ENCODE peak calls at places on chromosomes 2 and 18, in five cellular contexts. Q is HepG2, V is adrenal gland, C is heart left ventricle, G is A549. E is an unnamed sample.

GRCh38 chr2:120473522-120474271 is 127.8 kb downstream of the INHBB start:
- DNase-seq in Q (peak; percentile 61), V (no peak), C (no peak), G (no peak), E (no peak)

GRCh38 chr18:13223341-13224148 is 5.0 kb downstream of the LDLRAD4 start:
- DNase-seq in Q (no peak), V (no peak), C (peak; percentile 80), G (no peak), E (no peak)

GRCh38 chr18:22230403-22231042 is 61.1 kb downstream of the GATA6 start:
- DNase-seq in Q (no peak), V (no peak), C (no peak), G (peak; percentile 65), E (no peak)

GRCh38 chr2:240868286-240869108 is at the start of gene AGXT:
- DNase-seq in Q (peak; percentile 71), V (no peak), C (no peak), G (no peak), E (no peak)

GRCh38 chr2:25856377-25856776 is 21.9 kb downstream of the ASXL2 start:
- DNase-seq in Q (no peak), V (no peak), C (no peak), G (no peak), E (no peak)

GRCh38 chr18:25109484-25109883 is 242.5 kb downstream of the ZNF521 start:
- DNase-seq in Q (no peak), V (no peak), C (no peak), G (no peak), E (no peak)

GRCh38 chr2:8593239-8593638 is 88.6 kb upstream of the ID2 start:
- DNase-seq in Q (no peak), V (no peak), C (no peak), G (no peak), E (no peak)

GRCh38 chr2:165251361-165251760 is 12.1 kb downstream of the SCN2A start:
- DNase-seq in Q (no peak), V (no peak), C (no peak), G (no peak), E (no peak)

GRCh38 chr18:5546660-5547059 is 2.9 kb upstream of the EPB41L3 start:
- DNase-seq in Q (no peak), V (peak; percentile 48), C (no peak), G (peak; percentile 17), E (peak; percentile 51)

GRCh38 chr2:10285578-10286198 is 17.0 kb upstream of the HPCAL1 start:
- DNase-seq in Q (peak; percentile 77), V (peak; percentile 95), C (peak; percentile 88), G (peak; percentile 90), E (peak; percentile 35)

GRCh38 chr2:96596596-96596995 is 41.5 kb downstream of the KANSL3 start:
- DNase-seq in Q (no peak), V (no peak), C (no peak), G (no peak), E (no peak)

GRCh38 chr18:79478484-79479113 is 82.9 kb downstream of the NFATC1 start:
- DNase-seq in Q (no peak), V (no peak), C (no peak), G (no peak), E (no peak)

GRCh38 chr18:435940-436339 is 64.6 kb downstream of the COLEC12 start:
- DNase-seq in Q (no peak), V (no peak), C (no peak), G (no peak), E (no peak)
- TF ChIP-seq POLR2A in Q (no peak), V (no peak), C (no peak), G (no peak), E (no peak)

DNA sequence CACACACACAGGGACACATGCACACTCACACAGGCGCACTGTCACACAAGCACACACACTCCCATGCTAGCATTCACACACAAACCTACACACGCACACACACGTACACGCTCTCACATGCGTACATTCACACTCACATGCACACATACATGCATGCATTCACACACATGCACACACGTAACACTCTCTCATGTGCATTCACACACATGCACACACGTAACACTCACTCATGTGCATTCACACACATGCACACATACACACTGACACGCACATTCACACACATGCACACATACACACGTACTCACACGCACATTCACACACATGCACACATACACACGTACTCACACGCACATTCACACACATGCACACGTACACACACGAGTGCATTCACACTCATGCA is 16.3 kb downstream of the ADI1 start:
- DNase-seq in Q (no peak), V (no peak), C (no peak), G (no peak), E (no peak)
- TF ChIP-seq POLR2A in Q (no peak), V (no peak), C (no peak), G (peak; percentile 31), E (no peak)

GRCh38 chr2:178072000-178072382 is 586 bp downstream of the PDE11A start:
- DNase-seq in Q (no peak), V (no peak), C (no peak), G (no peak), E (no peak)

GRCh38 chr2:178074123-178075005 is 1.8 kb upstream of the PDE11A start:
- DNase-seq in Q (no peak), V (no peak), C (no peak), G (peak; percentile 4), E (no peak)

GRCh38 chr2:178070824-178071223 is 1.8 kb downstream of the PDE11A start:
- DNase-seq in Q (peak; percentile 57), V (no peak), C (no peak), G (peak; percentile 26), E (no peak)

GRCh38 chr2:178075006-178075326 is 2.4 kb upstream of the PDE11A start:
- DNase-seq in Q (no peak), V (no peak), C (no peak), G (no peak), E (no peak)

DNA sequence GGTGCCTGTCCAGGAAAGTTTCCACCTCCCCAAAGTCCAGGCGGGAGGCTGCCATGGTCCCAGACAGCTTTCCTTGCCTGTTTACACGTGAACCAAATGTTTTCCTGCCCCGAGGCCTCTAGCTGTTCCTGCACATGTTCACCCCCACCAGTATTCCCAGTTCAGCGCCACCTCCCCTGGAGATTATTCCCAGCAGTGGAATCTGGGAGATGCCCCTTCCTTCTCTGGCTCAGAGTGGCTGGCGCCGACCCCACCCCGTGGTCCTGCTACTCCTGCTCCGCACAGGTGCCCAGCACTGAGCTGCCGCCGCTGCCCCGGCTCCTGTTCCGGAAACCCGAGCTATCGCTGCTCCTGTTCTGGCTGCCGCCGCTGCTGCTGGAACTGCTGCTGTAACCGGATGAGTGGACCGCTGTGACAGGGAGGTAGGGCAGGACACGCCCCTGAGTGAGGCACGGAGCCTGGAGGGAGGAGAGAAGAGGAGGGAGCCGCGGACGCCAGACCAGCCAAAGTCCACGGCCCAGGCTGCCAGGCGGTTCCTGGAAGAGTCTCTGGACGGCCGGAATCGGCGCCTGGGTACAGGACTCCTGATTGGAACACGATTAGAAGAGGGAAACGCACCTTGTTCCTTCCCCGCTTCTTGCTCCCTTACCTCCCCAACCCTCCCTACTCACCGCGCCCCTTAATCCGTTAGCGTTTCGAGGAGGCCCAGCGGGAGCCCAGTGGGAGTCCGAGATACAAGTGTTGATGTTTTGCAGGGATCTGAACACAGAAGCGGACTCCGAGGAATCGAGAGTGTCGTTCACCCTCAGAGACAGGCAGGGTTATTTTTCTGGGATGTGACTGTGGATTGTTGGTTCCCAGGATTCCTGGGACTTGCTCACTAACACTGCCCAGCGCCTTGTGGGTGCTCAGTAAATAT is at the start of gene PDE11A:
- DNase-seq in Q (peak; percentile 88), V (peak; percentile 91), C (peak; percentile 88), G (peak; percentile 86), E (peak; percentile 52)
- TF ChIP-seq POLR2A in Q (peak; percentile 95), V (no peak), C (no peak), G (peak; percentile 74), E (no peak)

GRCh38 chr2:43165378-43166025 is 60.9 kb downstream of the ZFP36L2 start:
- DNase-seq in Q (peak; percentile 47), V (peak; percentile 88), C (no peak), G (no peak), E (no peak)

GRCh38 chr2:43160778-43161177 is 65.6 kb downstream of the ZFP36L2 start:
- DNase-seq in Q (peak; percentile 54), V (no peak), C (no peak), G (no peak), E (no peak)

GRCh38 chr2:43164686-43165085 is 61.7 kb downstream of the ZFP36L2 start:
- DNase-seq in Q (no peak), V (no peak), C (no peak), G (no peak), E (no peak)

GRCh38 chr2:43161650-43162542 is 64.5 kb downstream of the ZFP36L2 start:
- DNase-seq in Q (peak; percentile 39), V (no peak), C (no peak), G (no peak), E (no peak)

GRCh38 chr2:43163365-43163715 is 63.1 kb downstream of the ZFP36L2 start:
- DNase-seq in Q (no peak), V (no peak), C (no peak), G (no peak), E (no peak)
- TF ChIP-seq POLR2A in Q (no peak), V (no peak), C (no peak), G (no peak), E (no peak)

DNA sequence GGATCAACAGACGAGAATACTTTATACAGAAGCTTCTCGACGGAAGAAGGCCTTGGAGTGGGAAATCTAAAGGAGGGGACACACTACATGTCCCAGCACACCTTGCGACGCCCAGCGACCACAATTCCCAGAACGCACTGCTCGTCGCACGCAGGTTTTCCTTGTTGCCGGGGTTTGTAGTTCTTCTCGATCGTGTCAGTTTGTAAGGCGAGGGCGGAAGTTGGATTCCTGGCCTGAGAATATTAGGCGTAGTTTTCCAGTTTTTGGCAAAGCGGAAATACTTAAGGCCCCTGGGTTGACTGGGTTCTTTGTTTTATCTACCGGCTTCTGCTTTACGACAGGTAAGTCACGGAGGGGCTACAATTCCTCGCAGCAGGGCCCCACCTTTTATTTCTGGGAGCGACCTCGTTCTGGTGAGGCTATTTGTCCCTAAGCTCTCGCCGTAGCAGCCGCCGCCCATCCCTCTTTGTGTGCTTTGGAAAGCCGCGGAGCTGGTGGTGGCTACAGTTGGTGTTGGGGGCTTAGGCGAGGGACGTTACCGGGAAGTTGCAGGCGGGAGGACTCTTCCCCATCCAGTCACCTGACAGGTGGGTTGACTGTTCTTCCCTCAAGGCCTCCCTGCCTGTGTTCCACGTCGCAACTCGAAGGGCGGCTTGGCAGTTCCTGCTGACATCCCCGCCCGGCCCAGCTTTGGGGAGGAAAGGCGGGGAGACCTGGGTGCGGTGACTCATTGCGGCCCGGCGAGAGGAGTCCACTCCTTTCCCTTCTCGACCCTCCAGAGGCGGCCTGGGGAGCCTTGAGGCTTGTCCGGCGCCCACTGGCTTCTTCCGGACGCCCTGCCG is at the start of gene DYNC1I2:
- DNase-seq in Q (peak; percentile 95), V (peak; percentile 94), C (peak; percentile 94), G (peak; percentile 97), E (peak; percentile 81)
- TF ChIP-seq POLR2A in Q (peak; percentile 72), V (no peak), C (no peak), G (peak; percentile 69), E (peak; percentile 22)